ENCODE peak calls at places on chromosomes 4 and X, in six cellular contexts. C, X, P, A, T and B are unnamed samples.

GRCh38 chr4:156346959-156347385 is 393.3 kb upstream of the CTSO start:
- DNase-seq in C (no peak), P (no peak), X (no peak), A (no peak), T (peak), B (no peak)

GRCh38 chr4:30094866-30095265 is 625.3 kb upstream of the PCDH7 start:
- DNase-seq in A (no peak), P (no peak), X (no peak), T (no peak), C (no peak), B (peak)

GRCh38 chr4:154564311-154564710 is 1.5 kb downstream of the FGB start:
- DNase-seq in T (no peak), C (no peak), A (no peak), X (no peak), P (no peak), B (no peak)

GRCh38 chrX:114905251-114905650 is 112.2 kb downstream of the IL13RA2 start:
- DNase-seq in T (no peak), P (no peak), X (no peak), C (no peak), A (no peak), B (no peak)

GRCh38 chrX:130125090-130125489 is 14.8 kb upstream of the ELF4 start:
- DNase-seq in A (peak), X (no peak), C (no peak), P (no peak), T (no peak), B (peak)

GRCh38 chr4:109801895-109802319 is at the start of gene CFI:
- DNase-seq in C (no peak), P (no peak), T (no peak), X (peak), A (no peak), B (peak)

GRCh38 chrX:32871636-32872035 is 339.7 kb downstream of the DMD start:
- DNase-seq in X (no peak), C (no peak), A (no peak), T (no peak), P (no peak), B (no peak)

GRCh38 chrX:72202792-72203401 is 21.3 kb downstream of the PIN4 start:
- DNase-seq in P (no peak), T (no peak), A (no peak), X (no peak), C (no peak), B (no peak)

GRCh38 chr4:73855406-73855805 is 2.3 kb downstream of the PF4V1 start:
- DNase-seq in T (no peak), P (no peak), X (no peak), A (no peak), C (no peak), B (peak)

GRCh38 chr4:4838602-4839470 is 20.6 kb upstream of the MSX1 start:
- DNase-seq in T (no peak), P (no peak), X (peak), C (no peak), A (no peak), B (no peak)

GRCh38 chrX:68944211-68944610 is 115.4 kb downstream of the EFNB1 start:
- DNase-seq in T (no peak), A (no peak), C (no peak), P (no peak), X (no peak), B (no peak)

GRCh38 chrX:41333744-41333993 is 293 bp upstream of the DDX3X start:
- DNase-seq in P (peak), X (peak), C (no peak), A (no peak), T (peak), B (no peak)

DNA sequence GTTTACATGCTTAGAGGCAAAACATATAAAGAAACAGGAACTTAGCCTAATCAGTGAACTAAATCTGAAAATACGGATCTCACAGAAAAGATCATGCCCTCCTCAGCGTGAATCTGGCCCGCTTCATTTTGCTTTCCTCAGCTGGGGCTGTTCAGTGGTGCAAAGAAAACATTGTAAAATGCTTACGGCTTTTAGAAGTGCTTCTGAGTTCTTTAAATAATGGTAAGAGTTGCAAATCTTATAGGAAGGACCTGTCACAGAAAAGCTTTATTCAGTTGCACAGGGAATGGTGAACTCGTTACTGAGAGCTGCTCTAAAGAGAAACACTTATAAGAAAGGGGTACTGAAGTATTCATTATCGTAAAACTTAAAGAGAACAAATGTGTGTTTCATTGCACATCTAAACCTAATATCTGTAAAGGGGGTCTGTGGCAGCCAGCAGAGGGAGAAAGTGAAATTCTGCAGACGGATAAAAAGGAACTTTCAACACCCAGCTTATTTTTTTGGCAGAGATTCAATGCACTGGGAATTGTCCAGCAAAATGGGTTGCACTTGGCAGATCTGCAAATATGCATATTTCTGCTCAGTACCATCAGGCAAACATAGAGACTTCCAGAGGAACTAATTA is 139.2 kb upstream of the ANK2 start:
- DNase-seq in A (peak), P (no peak), T (no peak), C (no peak), X (no peak), B (no peak)
- TF ChIP-seq MAX in A (no peak), P (no peak), T (no peak), C (no peak), X (no peak), B (no peak)

GRCh38 chrX:119686087-119686639 is 6.8 kb downstream of the SEPTIN6 start:
- DNase-seq in A (peak), T (no peak), C (no peak), P (no peak), X (no peak), B (no peak)
- TF ChIP-seq MAX in A (no peak), T (no peak), C (no peak), P (no peak), X (no peak), B (no peak)

DNA sequence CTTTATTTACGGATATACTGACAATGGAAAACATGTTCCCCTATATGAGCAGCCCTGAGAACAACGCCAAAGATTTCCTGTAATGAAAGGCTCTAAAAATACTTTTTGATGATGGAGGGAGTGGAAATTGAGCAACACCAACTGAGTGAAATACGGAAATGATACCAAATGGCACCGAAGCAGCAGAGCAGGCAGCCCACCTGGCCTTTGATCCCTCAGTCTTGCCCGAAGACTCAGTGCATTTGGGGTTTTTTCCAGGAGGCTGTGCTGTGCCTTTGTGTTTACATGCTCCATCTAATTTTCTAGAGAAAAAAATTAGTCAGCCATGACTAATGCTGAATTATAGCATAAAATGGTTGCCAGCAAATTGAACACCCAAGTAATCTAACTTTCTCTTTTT is 169.9 kb upstream of the RBPJ start:
- DNase-seq in A (no peak), P (no peak), X (no peak), C (no peak), T (no peak), B (no peak)
- TF ChIP-seq MAX in A (no peak), P (no peak), X (no peak), C (no peak), T (no peak), B (no peak)

GRCh38 chr4:182756161-182756690 is 161.0 kb downstream of the DCTD start:
- DNase-seq in A (no peak), C (no peak), T (no peak), X (no peak), P (no peak), B (no peak)
- TF ChIP-seq MAX in A (no peak), C (no peak), T (no peak), X (no peak), P (no peak), B (no peak)

GRCh38 chrX:23012636-23013035 is 12.9 kb downstream of the DDX53 start:
- DNase-seq in T (no peak), X (no peak), C (no peak), A (no peak), P (no peak), B (no peak)

GRCh38 chrX:23003121-23003520 is 3.4 kb downstream of the DDX53 start:
- DNase-seq in X (no peak), A (no peak), P (no peak), C (no peak), T (no peak), B (peak)

GRCh38 chrX:23012162-23012561 is 12.4 kb downstream of the DDX53 start:
- DNase-seq in T (no peak), C (no peak), A (peak), X (no peak), P (no peak), B (no peak)

DNA sequence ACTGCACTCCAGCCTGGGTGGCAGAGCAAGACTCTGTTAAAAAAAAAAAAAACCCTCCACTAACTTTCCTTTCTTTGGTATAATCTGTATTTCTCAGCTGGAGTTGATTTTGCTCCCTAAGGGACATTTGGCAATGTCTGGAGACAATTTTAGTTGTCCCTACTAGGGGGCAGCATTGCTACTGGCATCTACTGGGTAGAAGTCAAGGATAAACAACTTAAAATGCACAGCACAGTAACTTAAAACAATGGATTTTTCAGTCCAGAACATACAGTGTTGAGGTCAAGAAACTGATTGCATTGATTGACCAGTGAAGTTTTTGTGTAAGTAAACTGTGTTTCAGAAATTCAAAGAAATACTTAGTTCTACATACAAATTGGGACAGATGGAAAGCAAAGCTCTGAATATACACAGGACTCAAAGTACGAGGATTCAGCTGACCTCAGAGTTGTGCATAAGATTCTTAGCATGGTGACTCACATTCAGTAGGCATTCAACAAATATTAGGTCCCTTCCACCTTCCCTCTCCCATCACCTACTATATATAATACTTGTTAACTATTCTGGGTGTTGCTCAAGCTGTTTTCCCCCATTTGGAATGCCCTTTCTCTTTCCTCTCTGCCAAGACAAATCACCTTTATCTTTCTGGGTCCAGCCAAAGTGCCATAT is 8.8 kb downstream of the DDX53 start:
- DNase-seq in X (peak), T (peak), A (peak), P (peak), C (no peak), B (peak)
- TF ChIP-seq MAX in X (no peak), T (no peak), A (no peak), P (no peak), C (no peak), B (no peak)

GRCh38 chrX:2495595-2495994 is 5.2 kb downstream of the DHRSX start:
- DNase-seq in A (no peak), T (no peak), C (no peak), P (no peak), X (no peak), B (no peak)
- TF ChIP-seq MAX in A (no peak), T (no peak), C (no peak), P (no peak), X (no peak), B (no peak)

GRCh38 chr4:161317000-161317399 is 846.8 kb downstream of the FSTL5 start:
- DNase-seq in P (no peak), C (no peak), X (no peak), A (no peak), T (no peak), B (no peak)
- TF ChIP-seq MAX in P (no peak), C (no peak), X (no peak), A (no peak), T (no peak), B (no peak)

DNA sequence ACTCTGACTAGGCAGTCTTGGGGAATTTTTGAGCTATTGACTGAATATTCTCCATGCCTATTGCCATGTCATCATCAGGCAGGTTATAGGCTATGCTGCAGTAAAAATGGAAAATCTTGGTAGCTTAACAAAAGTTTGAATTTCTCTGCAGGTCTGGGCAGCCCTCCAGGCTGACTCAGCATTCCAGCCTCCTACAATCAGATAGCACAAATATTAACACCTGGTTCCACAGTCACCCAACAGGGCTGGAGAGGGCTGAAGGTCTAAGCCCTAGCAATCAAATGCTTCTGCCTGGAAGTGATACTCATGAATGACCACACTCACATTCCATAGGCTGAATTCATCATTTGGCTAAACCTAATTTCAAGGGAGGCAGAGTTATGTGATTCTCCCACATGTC is 9.6 kb upstream of the PPP3CA start:
- DNase-seq in X (peak), T (peak), P (peak), C (no peak), A (peak), B (peak)
- TF ChIP-seq MAX in X (no peak), T (no peak), P (peak), C (no peak), A (peak), B (no peak)